ENCODE peak calls at places on chromosomes 16 and 17, in nine cellular contexts. J is endothelial cell, P is Peyer's patch, S is glutamatergic neuron, V is MCF 10A, M is mesothelial cell of epicardium, T is GM12864, B is GM13977, Q is progenitor cell of endocrine pancreas. X is an unnamed sample.
A peak's percentile ranks its signal among the peaks of the same experiment; 100 is the strongest.

GRCh38 chr17:39340731-39341130 is 60.7 kb downstream of the FBXL20 start:
- DNase-seq in J (no peak), P (no peak), S (no peak), V (no peak), M (no peak), T (no peak), B (no peak), Q (no peak), X (no peak)

GRCh38 chr17:6170349-6170748 is 100.2 kb downstream of the WSCD1 start:
- DNase-seq in J (no peak), P (no peak), S (no peak), V (peak; percentile 9), M (no peak), T (no peak), B (no peak), Q (no peak), X (no peak)

GRCh38 chr16:15954814-15955151 is 5.4 kb downstream of the ABCC1 start:
- DNase-seq in J (no peak), P (no peak), S (no peak), V (no peak), M (no peak), T (no peak), B (no peak), Q (no peak), X (no peak)

GRCh38 chr16:825298-826061 is 24.9 kb upstream of the GNG13 start:
- DNase-seq in J (no peak), P (no peak), S (no peak), V (no peak), M (peak; percentile 22), T (no peak), B (no peak), Q (no peak), X (no peak)

GRCh38 chr16:50002190-50002589 is 22.8 kb upstream of the CNEP1R1 start:
- DNase-seq in J (no peak), P (no peak), S (no peak), V (peak; percentile 35), M (no peak), T (no peak), B (no peak), Q (no peak), X (peak; percentile 50)

GRCh38 chr17:41635121-41636097 is 11.0 kb upstream of the KRT17 start:
- DNase-seq in J (no peak), P (peak; percentile 57), S (no peak), V (no peak), M (no peak), T (no peak), B (no peak), Q (no peak), X (no peak)

GRCh38 chr17:11638700-11639265 is 40.5 kb downstream of the DNAH9 start:
- DNase-seq in J (no peak), P (no peak), S (no peak), V (no peak), M (no peak), T (no peak), B (no peak), Q (no peak), X (no peak)

GRCh38 chr17:31533546-31534155 is 142.2 kb downstream of the RAB11FIP4 start:
- DNase-seq in J (peak; percentile 56), P (no peak), S (peak; percentile 40), V (peak; percentile 70), M (no peak), T (no peak), B (peak; percentile 39), Q (no peak), X (peak; percentile 82)

GRCh38 chr16:85348921-85349334 is 236.7 kb upstream of the CIBAR2 start:
- DNase-seq in J (no peak), P (no peak), S (no peak), V (no peak), M (no peak), T (no peak), B (no peak), Q (no peak), X (no peak)

GRCh38 chr16:85345129-85345639 is 232.9 kb upstream of the CIBAR2 start:
- DNase-seq in J (no peak), P (no peak), S (no peak), V (no peak), M (no peak), T (no peak), B (no peak), Q (no peak), X (no peak)

GRCh38 chr16:85346404-85347212 is 234.3 kb upstream of the CIBAR2 start:
- DNase-seq in J (no peak), P (no peak), S (no peak), V (no peak), M (no peak), T (no peak), B (no peak), Q (no peak), X (no peak)

GRCh38 chr16:85348065-85348840 is 236.0 kb upstream of the CIBAR2 start:
- DNase-seq in J (no peak), P (no peak), S (no peak), V (no peak), M (no peak), T (no peak), B (no peak), Q (no peak), X (no peak)

GRCh38 chr16:85347213-85347591 is 234.9 kb upstream of the CIBAR2 start:
- DNase-seq in J (no peak), P (peak; percentile 62), S (no peak), V (peak; percentile 77), M (no peak), T (no peak), B (no peak), Q (no peak), X (peak; percentile 27)
- TF ChIP-seq CTCF in J (no peak), P (peak; percentile 58), S (peak; percentile 35), V (peak; percentile 62), M (peak; percentile 41), T (peak; percentile 37), B (peak; percentile 58), Q (peak; percentile 45), X (peak; percentile 90)

DNA sequence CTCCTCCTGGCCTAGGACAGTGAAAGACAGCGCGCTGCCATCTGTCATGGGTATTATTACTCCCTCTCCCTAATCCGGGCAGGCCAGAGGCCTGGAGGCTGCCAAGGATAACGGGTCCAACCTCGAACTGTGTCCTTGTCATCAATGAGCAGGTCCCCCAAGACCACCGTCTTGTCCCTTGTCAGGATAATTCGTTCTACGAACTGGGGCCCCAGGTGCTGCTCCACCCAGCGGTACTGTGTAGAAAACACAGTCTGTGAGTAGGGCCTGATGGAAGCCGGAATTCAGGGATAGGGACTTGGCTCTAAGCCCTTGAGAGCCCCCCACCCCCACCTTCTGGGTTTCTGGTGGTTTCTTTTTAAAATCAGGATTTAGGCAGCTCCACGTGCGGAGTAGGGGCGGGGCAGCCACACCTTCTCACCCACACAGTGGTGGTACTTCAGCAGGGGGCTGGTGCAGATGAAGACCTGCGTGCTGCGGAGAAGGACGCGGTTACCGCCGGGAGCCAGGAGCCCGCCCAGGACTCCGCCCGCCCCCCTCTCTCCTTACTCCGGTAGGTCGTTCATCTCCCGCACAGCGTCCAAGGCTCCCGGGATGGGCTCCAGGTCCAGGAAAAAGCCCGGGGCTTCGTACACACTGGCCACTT is 787 bp downstream of the NT5C start:
- DNase-seq in J (peak; percentile 61), P (peak; percentile 76), S (peak; percentile 70), V (peak; percentile 71), M (peak; percentile 44), T (no peak), B (peak; percentile 68), Q (peak; percentile 42), X (peak; percentile 43)
- TF ChIP-seq CTCF in J (no peak), P (peak; percentile 70), S (peak; percentile 25), V (peak; percentile 40), M (no peak), T (peak; percentile 53), B (peak; percentile 64), Q (peak; percentile 65), X (peak; percentile 64)

GRCh38 chr16:69396187-69397061 is 10.6 kb upstream of the TERF2 start:
- DNase-seq in J (peak; percentile 73), P (peak; percentile 90), S (peak; percentile 69), V (peak; percentile 97), M (peak; percentile 52), T (peak; percentile 53), B (peak; percentile 56), Q (peak; percentile 55), X (peak; percentile 87)

GRCh38 chr16:69393898-69394849 is 8.4 kb upstream of the TERF2 start:
- DNase-seq in J (no peak), P (peak; percentile 35), S (no peak), V (no peak), M (no peak), T (no peak), B (no peak), Q (no peak), X (no peak)

GRCh38 chr16:69399361-69399760 is 13.6 kb upstream of the TERF2 start:
- DNase-seq in J (no peak), P (no peak), S (no peak), V (no peak), M (no peak), T (no peak), B (no peak), Q (no peak), X (peak; percentile 47)

GRCh38 chr16:69395859-69396186 is 10.0 kb upstream of the TERF2 start:
- DNase-seq in J (no peak), P (no peak), S (no peak), V (no peak), M (no peak), T (no peak), B (no peak), Q (no peak), X (no peak)

DNA sequence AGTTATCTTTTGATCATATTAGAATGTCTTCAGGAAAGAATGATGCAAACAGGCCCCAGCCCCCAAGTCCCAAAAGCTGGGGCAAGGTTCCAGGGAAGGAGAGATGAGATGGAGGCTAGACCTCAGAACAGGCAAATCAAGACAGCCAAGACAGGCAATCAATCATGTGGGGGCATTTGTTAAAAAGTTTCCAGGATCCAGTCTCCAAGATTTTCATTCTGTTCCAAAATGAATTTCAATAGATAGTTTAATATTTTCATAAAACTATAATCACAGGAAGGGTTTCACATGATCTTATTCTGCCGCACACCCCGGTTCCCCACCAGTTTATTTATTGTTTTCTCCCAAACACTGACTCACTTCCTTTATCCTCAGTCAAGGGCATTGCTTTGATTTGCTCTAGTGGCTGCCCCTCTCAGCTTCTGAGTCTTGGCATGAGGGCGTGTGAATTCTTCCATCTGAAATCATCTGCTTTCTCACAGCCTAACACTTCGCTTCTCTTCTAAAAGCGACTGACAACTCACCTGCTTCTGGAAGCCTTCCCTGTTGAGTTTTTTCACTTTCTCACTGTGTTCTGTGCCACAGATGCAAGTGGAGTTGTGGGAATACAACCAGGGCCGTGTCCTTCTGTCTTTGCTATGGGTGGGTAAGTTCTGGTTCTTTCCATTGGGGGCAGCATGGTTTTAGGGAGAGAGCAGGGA is 12.2 kb upstream of the TERF2 start:
- DNase-seq in J (peak; percentile 57), P (no peak), S (peak; percentile 23), V (peak; percentile 76), M (no peak), T (no peak), B (no peak), Q (no peak), X (peak; percentile 77)
- TF ChIP-seq CTCF in J (peak; percentile 36), P (peak; percentile 57), S (peak; percentile 49), V (peak; percentile 25), M (peak; percentile 58), T (peak; percentile 54), B (peak; percentile 29), Q (peak; percentile 63), X (peak; percentile 39)

GRCh38 chr16:86894925-86895324 is 316.6 kb downstream of the FOXL1 start:
- DNase-seq in J (no peak), P (no peak), S (no peak), V (no peak), M (no peak), T (no peak), B (no peak), Q (no peak), X (no peak)

GRCh38 chr16:86893513-86893912 is 315.2 kb downstream of the FOXL1 start:
- DNase-seq in J (no peak), P (peak; percentile 50), S (no peak), V (no peak), M (no peak), T (no peak), B (no peak), Q (no peak), X (no peak)

GRCh38 chr16:86895609-86896008 is 317.3 kb downstream of the FOXL1 start:
- DNase-seq in J (no peak), P (no peak), S (no peak), V (no peak), M (no peak), T (no peak), B (no peak), Q (no peak), X (no peak)

GRCh38 chr16:86892509-86892908 is 314.2 kb downstream of the FOXL1 start:
- DNase-seq in J (no peak), P (no peak), S (no peak), V (no peak), M (no peak), T (no peak), B (no peak), Q (no peak), X (no peak)

DNA sequence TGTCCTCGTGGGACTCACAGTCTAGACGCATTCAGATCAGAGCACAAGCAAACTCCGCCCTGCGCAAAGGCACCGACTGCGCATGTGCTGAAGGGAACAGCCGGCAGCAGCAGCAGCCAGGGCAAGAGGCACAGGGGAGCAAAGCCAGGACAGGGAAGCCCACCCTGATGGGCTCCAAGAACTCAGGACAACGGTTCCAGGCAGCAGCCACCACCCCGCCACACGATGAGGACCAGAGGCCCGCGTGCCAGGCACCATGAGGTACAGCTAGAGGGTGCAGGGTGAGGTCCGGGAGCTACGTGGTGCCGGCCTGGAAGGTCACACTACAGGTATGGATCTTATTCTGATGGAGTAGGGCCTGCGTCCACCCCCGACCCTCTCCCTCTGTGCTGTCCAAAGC is 315.8 kb downstream of the FOXL1 start:
- DNase-seq in J (no peak), P (no peak), S (peak; percentile 43), V (no peak), M (no peak), T (no peak), B (no peak), Q (no peak), X (no peak)
- TF ChIP-seq CTCF in J (no peak), P (no peak), S (no peak), V (no peak), M (no peak), T (no peak), B (no peak), Q (no peak), X (no peak)